ENCODE peak calls at places on chromosomes 5 and 9, in six cellular contexts. M, Z, H, X, C and O are unnamed samples.

GRCh38 chr9:113993838-113994540 is 84.1 kb downstream of the AMBP start:
- DNase-seq in M (no peak), Z (no peak), H (peak; percentile 93), X (no peak), C (peak; percentile 48), O (no peak)

GRCh38 chr5:134092875-134093274 is 21.6 kb upstream of the TCF7 start:
- DNase-seq in M (no peak), Z (no peak), H (no peak), X (no peak), C (no peak), O (no peak)

GRCh38 chr9:131651160-131651559 is 88.7 kb downstream of the RAPGEF1 start:
- DNase-seq in M (no peak), Z (no peak), H (no peak), X (no peak), C (no peak), O (no peak)

GRCh38 chr9:89810434-89810833 is 205.6 kb downstream of the GADD45G start:
- DNase-seq in M (no peak), Z (no peak), H (no peak), X (no peak), C (no peak), O (no peak)

GRCh38 chr9:27118916-27119315 is 9.9 kb downstream of the TEK start:
- DNase-seq in M (no peak), Z (no peak), H (no peak), X (no peak), C (no peak), O (no peak)

GRCh38 chr5:143641957-143642356 is 170.0 kb upstream of the HMHB1 start:
- DNase-seq in M (no peak), Z (no peak), H (no peak), X (no peak), C (no peak), O (no peak)

GRCh38 chr5:62909331-62909730 is 330.7 kb downstream of the LRRC70 start:
- DNase-seq in M (no peak), Z (no peak), H (no peak), X (no peak), C (no peak), O (no peak)

GRCh38 chr9:98783518-98784226 is 12.7 kb downstream of the ANKS6 start:
- DNase-seq in M (no peak), Z (no peak), H (peak; percentile 76), X (no peak), C (no peak), O (no peak)

GRCh38 chr5:76204713-76205112 is 121.5 kb downstream of the SV2C start:
- DNase-seq in M (no peak), Z (no peak), H (no peak), X (no peak), C (no peak), O (no peak)

GRCh38 chr9:110464321-110464720 is 115.2 kb downstream of the SVEP1 start:
- DNase-seq in M (no peak), Z (no peak), H (no peak), X (no peak), C (no peak), O (no peak)

GRCh38 chr5:121019734-121020133 is 555.6 kb downstream of the PRR16 start:
- DNase-seq in M (no peak), Z (no peak), H (no peak), X (no peak), C (no peak), O (no peak)

GRCh38 chr5:172931001-172931536 is 28.2 kb upstream of the RPL26L1 start:
- DNase-seq in M (no peak), Z (no peak), H (peak; percentile 81), X (no peak), C (no peak), O (no peak)

GRCh38 chr9:20569525-20569924 is 52.8 kb downstream of the MLLT3 start:
- DNase-seq in M (no peak), Z (no peak), H (no peak), X (no peak), C (no peak), O (no peak)

GRCh38 chr9:135100241-135101067 is 13.0 kb downstream of the OLFM1 start:
- DNase-seq in M (no peak), Z (no peak), H (no peak), X (no peak), C (no peak), O (peak; percentile 24)

GRCh38 chr5:172102913-172103629 is 85.0 kb downstream of the STK10 start:
- DNase-seq in M (no peak), Z (no peak), H (peak; percentile 66), X (no peak), C (no peak), O (peak; percentile 50)

GRCh38 chr5:83313431-83313830 is 158.1 kb upstream of the VCAN start:
- DNase-seq in M (no peak), Z (no peak), H (no peak), X (no peak), C (no peak), O (no peak)

GRCh38 chr9:122103985-122104384 is 10.9 kb upstream of the TTLL11 start:
- DNase-seq in M (no peak), Z (no peak), H (no peak), X (no peak), C (no peak), O (no peak)

GRCh38 chr5:93587919-93588585 is 5.0 kb downstream of the NR2F1 start:
- DNase-seq in M (no peak), Z (no peak), H (no peak), X (no peak), C (no peak), O (peak; percentile 51)